ENCODE peak calls at places on chromosomes 3 and 15, in seven cellular contexts. B is NCI-H524; J is HFFc6; D is stimulated activated CD4-positive, alpha-beta T cell treated with anti-CD3 and anti-CD28 coated beads, Interleukin-2, amount 100 ng/mL, for 48 hours; C is HT-29; M is posterior cingulate gyrus; A is PC-3. I is an unnamed sample.

GRCh38 chr15:47917881-47918280 is 200.6 kb downstream of the SEMA6D start:
- DNase-seq in B (no peak), M (no peak), A (no peak), J (no peak), C (no peak), D (no peak), I (no peak)

GRCh38 chr3:324423-324822 is 127.9 kb downstream of the CHL1 start:
- DNase-seq in C (no peak), M (no peak), J (no peak), D (no peak), A (no peak), B (no peak), I (no peak)

GRCh38 chr3:187406927-187407326 is 38.7 kb downstream of the RTP4 start:
- DNase-seq in M (no peak), A (no peak), D (no peak), B (no peak), J (no peak), C (no peak), I (no peak)

GRCh38 chr3:63753567-63753966 is 65.5 kb upstream of the C3orf49 start:
- DNase-seq in J (peak), D (no peak), A (peak), B (no peak), M (no peak), C (peak), I (no peak)

GRCh38 chr15:29978411-29979382 is 104.1 kb upstream of the GOLGA8J start:
- DNase-seq in D (no peak), B (no peak), A (no peak), C (no peak), J (no peak), M (no peak), I (no peak)

GRCh38 chr15:40470423-40471104 is at the start of gene CHST14:
- DNase-seq in J (peak), M (no peak), C (peak), A (peak), D (peak), B (peak), I (peak)

GRCh38 chr3:44030690-44031344 is 210.9 kb upstream of the TOPAZ1 start:
- DNase-seq in A (peak), C (no peak), B (no peak), M (no peak), J (no peak), D (no peak), I (no peak)

GRCh38 chr3:50256978-50257890 is 11.7 kb upstream of the SEMA3B start:
- DNase-seq in M (no peak), A (peak), D (no peak), C (peak), J (no peak), B (peak), I (no peak)

GRCh38 chr15:63338170-63338569 is 43.5 kb downstream of the CA12 start:
- DNase-seq in M (no peak), B (peak), J (peak), A (peak), C (no peak), D (no peak), I (peak)

I was measured in NCI-H2171.